ENCODE peak calls at places on chromosomes 1 and 21, in seven cellular contexts. H is sigmoid colon, S is stomach, M is uterus, I is heart left ventricle, Q is IMR-90, Z is spleen. C is an unnamed sample. For H3K36me3, the result is how much of the 10 kb centered on the place peaks cover.

GRCh38 chr1:1359316-1359667 is 937 bp upstream of the MXRA8 start:
- DNase-seq in H (no peak), S (no peak), M (peak), I (peak), Q (peak), Z (peak), C (no peak)

GRCh38 chr1:26848947-26849774 is 13.8 kb upstream of the SFN start:
- DNase-seq in H (no peak), S (peak), M (peak), I (no peak), Q (peak), Z (no peak), C (no peak)

GRCh38 chr1:33383489-33383888 is 47.4 kb downstream of the PHC2 start:
- DNase-seq in H (no peak), S (no peak), M (no peak), I (no peak), Q (no peak), Z (no peak), C (no peak)

GRCh38 chr1:109214695-109215623 is 1.2 kb downstream of the SARS1 start:
- DNase-seq in H (peak), S (peak), M (peak), I (peak), Q (peak), Z (no peak), C (peak)

GRCh38 chr1:31593770-31594632 is 17.7 kb downstream of the TINAGL1 start:
- DNase-seq in H (peak), S (peak), M (peak), I (peak), Q (peak), Z (peak), C (peak)

GRCh38 chr1:110888049-110888448 is 15.1 kb downstream of the CD53 start:
- DNase-seq in H (no peak), S (no peak), M (no peak), I (no peak), Q (no peak), Z (no peak), C (no peak)

GRCh38 chr1:98661544-98662353 is at the start of gene SNX7:
- DNase-seq in H (peak), S (peak), M (peak), I (peak), Q (peak), Z (peak), C (peak)

GRCh38 chr1:155396874-155397476 is 76.3 kb downstream of the RUSC1 start:
- DNase-seq in H (no peak), S (peak), M (no peak), I (no peak), Q (no peak), Z (no peak), C (no peak)

GRCh38 chr1:40185951-40186864 is 25.0 kb downstream of the RLF start:
- DNase-seq in H (no peak), S (no peak), M (no peak), I (no peak), Q (peak), Z (no peak), C (no peak)

GRCh38 chr1:27789511-27790154 is 16.6 kb downstream of the STX12 start:
- DNase-seq in H (no peak), S (peak), M (no peak), I (peak), Q (peak), Z (no peak), C (peak)

GRCh38 chr1:204975568-204976235 is 67.3 kb upstream of the CNTN2 start:
- DNase-seq in H (no peak), S (peak), M (peak), I (peak), Q (peak), Z (no peak), C (no peak)

GRCh38 chr1:44785027-44785376 is 3.0 kb downstream of the BEST4 start:
- DNase-seq in H (no peak), S (no peak), M (no peak), I (no peak), Q (no peak), Z (peak), C (no peak)

GRCh38 chr21:18987515-18988026 is 584.0 kb upstream of the TMPRSS15 start:
- DNase-seq in H (no peak), S (no peak), M (no peak), I (no peak), Q (no peak), Z (no peak), C (no peak)

GRCh38 chr21:18986197-18986596 is 582.6 kb upstream of the TMPRSS15 start:
- DNase-seq in H (peak), S (no peak), M (no peak), I (no peak), Q (no peak), Z (no peak), C (no peak)

GRCh38 chr21:18991846-18992245 is 588.3 kb upstream of the TMPRSS15 start:
- DNase-seq in H (no peak), S (no peak), M (no peak), I (no peak), Q (no peak), Z (no peak), C (no peak)
- H3K4me3 ChIP-seq in H (no peak), S (no peak), M (no peak), I (no peak), Q (no peak), Z (no peak), C (no peak)

DNA sequence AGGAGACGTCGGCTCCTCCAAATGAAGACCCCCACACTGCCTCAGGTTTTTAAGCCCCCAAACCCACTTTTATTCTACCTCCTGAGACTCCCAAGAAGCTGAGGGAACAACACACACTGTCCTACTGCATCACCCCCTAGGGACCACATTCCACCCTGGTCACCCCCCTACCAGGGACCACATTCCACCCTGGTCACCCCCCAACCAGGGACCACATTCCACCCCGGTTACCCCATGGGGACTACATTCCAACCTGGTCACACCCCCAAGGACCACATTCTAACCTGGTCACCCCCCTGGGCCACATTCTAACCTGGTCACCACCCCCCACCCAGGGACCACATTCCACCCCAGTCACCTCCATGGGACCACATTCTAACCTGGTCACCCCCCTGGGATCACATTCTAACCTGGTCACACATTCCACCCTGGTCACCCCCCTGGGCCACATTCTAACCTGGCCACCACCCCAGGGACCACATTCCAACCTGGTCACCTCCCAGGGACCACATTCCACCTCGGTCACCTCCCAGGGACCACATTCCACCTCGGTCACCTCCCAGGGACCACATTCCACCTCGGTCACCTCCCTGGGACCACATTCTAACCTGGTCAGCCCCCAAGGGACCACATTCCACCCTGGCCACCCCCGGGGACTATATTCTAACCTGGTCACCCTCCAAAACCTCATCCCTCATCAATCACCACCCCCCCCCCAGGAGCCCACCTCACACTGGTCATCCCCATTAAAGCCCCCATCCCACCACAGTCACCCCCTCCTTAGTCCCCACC is 587.6 kb downstream of the NPHP4 start:
- DNase-seq in H (no peak), S (no peak), M (no peak), I (no peak), Q (no peak), Z (no peak), C (no peak)
- TF ChIP-seq POLR2A in H (no peak), S (no peak), M (no peak), I (no peak), Q (no peak), Z (no peak), C (no peak)

DNA sequence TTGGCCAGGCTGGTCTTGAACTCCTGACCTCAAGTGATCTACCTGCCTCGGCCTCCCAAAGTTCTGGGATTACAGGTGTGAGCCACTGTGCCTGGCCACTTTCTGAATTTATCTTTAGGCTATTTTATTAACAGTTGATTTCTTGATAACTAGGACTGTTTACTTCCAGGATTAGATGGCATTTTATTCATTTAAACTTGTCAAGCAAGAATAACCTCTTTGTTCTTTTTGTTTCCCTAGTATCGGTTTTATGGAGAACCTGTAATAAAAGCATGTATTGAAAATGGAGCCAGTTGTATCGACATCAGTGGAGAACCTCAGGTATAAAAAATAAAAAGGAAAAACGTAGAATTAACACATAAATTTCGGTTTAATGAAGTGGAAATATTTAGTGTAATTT is 11.5 kb downstream of the SCCPDH start:
- DNase-seq in H (no peak), S (no peak), M (no peak), I (no peak), Q (no peak), Z (no peak), C (no peak)
- H3K36me3 ChIP-seq in H (under half), S (under half), M (under half), I (under half), Q (under half), Z (half or more), C (under half)

DNA sequence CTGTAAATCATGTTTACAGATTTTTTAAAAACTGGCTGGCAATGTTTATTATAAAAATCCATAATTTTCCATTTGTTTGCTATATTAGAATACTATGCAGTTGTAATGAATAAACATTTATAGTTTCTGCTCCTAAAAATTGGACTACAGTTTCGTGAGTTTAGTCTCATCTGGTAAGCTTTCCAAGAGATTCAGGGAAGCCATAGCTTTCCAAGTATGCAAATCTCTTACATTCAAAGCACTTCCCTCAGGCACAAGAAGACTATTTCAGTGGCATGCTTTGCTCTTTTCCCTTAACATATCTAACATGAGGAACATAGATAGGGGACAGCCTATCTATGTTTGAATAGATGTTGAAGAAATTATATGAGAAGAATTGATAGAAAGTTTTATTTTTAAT is 77.2 kb downstream of the ADGRL2 start:
- DNase-seq in H (no peak), S (no peak), M (no peak), I (no peak), Q (no peak), Z (no peak), C (no peak)
- H3K4me3 ChIP-seq in H (no peak), S (no peak), M (no peak), I (no peak), Q (no peak), Z (no peak), C (no peak)

DNA sequence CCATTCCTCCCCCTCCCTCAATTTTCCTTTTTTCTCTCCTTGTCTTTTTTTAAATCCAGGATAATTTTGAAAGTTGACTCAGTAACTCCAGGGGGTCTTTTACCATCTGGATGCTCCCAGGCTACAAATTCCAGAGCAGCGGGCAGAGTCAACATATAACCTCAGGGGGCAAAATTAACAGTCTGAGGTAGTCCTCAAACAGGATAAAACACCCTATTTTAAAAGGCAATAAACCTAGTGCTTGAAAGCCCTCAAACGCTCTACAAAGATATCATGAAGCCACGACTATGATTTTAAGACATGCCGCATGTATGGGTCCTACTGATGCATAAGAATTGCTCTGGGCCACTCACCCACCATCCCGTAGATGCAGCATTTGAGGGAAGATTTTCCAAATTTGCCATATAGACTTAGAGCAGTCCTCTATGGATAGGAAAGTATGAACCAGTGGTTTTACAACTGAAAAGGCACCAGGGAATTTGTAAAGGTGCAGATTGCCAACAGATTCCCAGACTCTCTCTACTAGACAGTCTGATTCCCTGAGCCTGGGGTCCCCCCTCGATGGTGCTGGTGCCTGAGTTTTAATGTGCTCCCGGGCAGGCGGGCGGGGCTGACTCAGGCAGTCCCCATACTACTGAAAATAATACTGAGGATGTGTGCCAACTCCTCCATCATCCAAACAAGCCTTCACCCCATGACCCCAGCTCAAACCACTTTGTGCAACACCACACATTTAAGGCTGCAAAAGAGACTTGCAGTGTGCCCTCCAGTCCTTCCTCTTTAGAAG is 37.2 kb downstream of the PTPN14 start:
- DNase-seq in H (no peak), S (no peak), M (no peak), I (no peak), Q (peak), Z (no peak), C (no peak)
- TF ChIP-seq POLR2A in H (no peak), S (no peak), M (no peak), I (no peak), Q (no peak), Z (no peak), C (no peak)

GRCh38 chr1:43606624-43607023 is 43.3 kb upstream of the KDM4A start:
- DNase-seq in H (no peak), S (no peak), M (no peak), I (no peak), Q (no peak), Z (no peak), C (no peak)

GRCh38 chr1:43603004-43603403 is 46.9 kb upstream of the KDM4A start:
- DNase-seq in H (no peak), S (no peak), M (no peak), I (no peak), Q (no peak), Z (no peak), C (no peak)

GRCh38 chr1:43605761-43606160 is 44.2 kb upstream of the KDM4A start:
- DNase-seq in H (no peak), S (no peak), M (no peak), I (no peak), Q (no peak), Z (no peak), C (no peak)

GRCh38 chr1:43604192-43604591 is 45.8 kb upstream of the KDM4A start:
- DNase-seq in H (no peak), S (no peak), M (no peak), I (no peak), Q (no peak), Z (no peak), C (no peak)

DNA sequence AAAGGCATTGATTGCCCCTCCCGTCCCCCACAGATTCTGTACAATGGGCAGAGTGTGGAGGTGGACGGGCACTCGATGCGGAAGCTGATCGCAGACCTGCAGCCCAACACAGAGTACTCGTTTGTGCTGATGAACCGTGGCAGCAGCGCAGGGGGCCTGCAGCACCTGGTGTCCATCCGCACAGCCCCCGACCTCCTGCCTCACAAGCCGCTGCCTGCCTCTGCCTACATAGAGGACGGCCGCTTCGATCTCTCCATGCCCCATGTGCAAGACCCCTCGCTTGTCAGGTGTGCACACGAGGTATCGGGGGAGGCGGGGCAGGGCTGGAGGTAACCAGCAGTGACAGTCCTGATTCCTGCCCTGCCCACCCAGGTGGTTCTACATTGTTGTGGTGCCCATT is 44.8 kb upstream of the KDM4A start:
- DNase-seq in H (no peak), S (no peak), M (no peak), I (no peak), Q (no peak), Z (no peak), C (no peak)
- H3K36me3 ChIP-seq in H (under half), S (under half), M (under half), I (under half), Q (half or more), Z (under half), C (under half)

C was measured in gastrocnemius medialis.